ENCODE peak calls at places on chromosomes 2 and 18, in nine cellular contexts. One of them, this sample, is unnamed.

GRCh38 chr18:34771958-34772357 is 61.9 kb downstream of the DTNA start:
- DNase-seq in cardiac septum: no peak
- DNase-seq in OCI-LY7: no peak
- DNase-seq in NCI-H1105: no peak
- DNase-seq in stimulated activated CD4-positive, alpha-beta T cell treated with anti-CD3 and anti-CD28 coated beads, Interleukin-2, amount 100 ng/mL, for 48 hours: no peak
- DNase-seq in NCI-H2171 treated with DMSO at 0.1 percent for 48 hours: no peak
- DNase-seq in renal cortical epithelial cell: no peak
- DNase-seq in stimulated activated naive CD8-positive, alpha-beta T cell treated with anti-CD3 and anti-CD28 coated beads, Interleukin-15, Interleukin-2, amounts not matched to agents 100 U/mL and 50 U/mL, for 24 hours: no peak
- DNase-seq in uterus: no peak
- DNase-seq in this sample: no peak

GRCh38 chr18:79724299-79725080 is 44.9 kb downstream of the CTDP1 start:
- DNase-seq in cardiac septum: no peak
- DNase-seq in OCI-LY7: no peak
- DNase-seq in NCI-H1105: no peak
- DNase-seq in stimulated activated CD4-positive, alpha-beta T cell treated with anti-CD3 and anti-CD28 coated beads, Interleukin-2, amount 100 ng/mL, for 48 hours: no peak
- DNase-seq in NCI-H2171 treated with DMSO at 0.1 percent for 48 hours: no peak
- DNase-seq in renal cortical epithelial cell: no peak
- DNase-seq in stimulated activated naive CD8-positive, alpha-beta T cell treated with anti-CD3 and anti-CD28 coated beads, Interleukin-15, Interleukin-2, amounts not matched to agents 100 U/mL and 50 U/mL, for 24 hours: no peak
- DNase-seq in uterus: no peak
- DNase-seq in this sample: no peak

GRCh38 chr2:180707175-180707866 is 273.1 kb upstream of the UBE2E3 start:
- DNase-seq in cardiac septum: no peak
- DNase-seq in OCI-LY7: no peak
- DNase-seq in NCI-H1105: no peak
- DNase-seq in stimulated activated CD4-positive, alpha-beta T cell treated with anti-CD3 and anti-CD28 coated beads, Interleukin-2, amount 100 ng/mL, for 48 hours: no peak
- DNase-seq in NCI-H2171 treated with DMSO at 0.1 percent for 48 hours: no peak
- DNase-seq in renal cortical epithelial cell: no peak
- DNase-seq in stimulated activated naive CD8-positive, alpha-beta T cell treated with anti-CD3 and anti-CD28 coated beads, Interleukin-15, Interleukin-2, amounts not matched to agents 100 U/mL and 50 U/mL, for 24 hours: no peak
- DNase-seq in uterus: no peak
- DNase-seq in this sample: no peak

GRCh38 chr18:48453330-48454063 is 44.3 kb upstream of the ZBTB7C start:
- DNase-seq in cardiac septum: no peak
- DNase-seq in OCI-LY7: no peak
- DNase-seq in NCI-H1105: no peak
- DNase-seq in stimulated activated CD4-positive, alpha-beta T cell treated with anti-CD3 and anti-CD28 coated beads, Interleukin-2, amount 100 ng/mL, for 48 hours: no peak
- DNase-seq in NCI-H2171 treated with DMSO at 0.1 percent for 48 hours: no peak
- DNase-seq in renal cortical epithelial cell: peak
- DNase-seq in stimulated activated naive CD8-positive, alpha-beta T cell treated with anti-CD3 and anti-CD28 coated beads, Interleukin-15, Interleukin-2, amounts not matched to agents 100 U/mL and 50 U/mL, for 24 hours: no peak
- DNase-seq in uterus: no peak
- DNase-seq in this sample: no peak

GRCh38 chr18:74316257-74317180 is 880 bp downstream of the C18orf63 start:
- DNase-seq in cardiac septum: no peak
- DNase-seq in OCI-LY7: no peak
- DNase-seq in NCI-H1105: no peak
- DNase-seq in stimulated activated CD4-positive, alpha-beta T cell treated with anti-CD3 and anti-CD28 coated beads, Interleukin-2, amount 100 ng/mL, for 48 hours: no peak
- DNase-seq in NCI-H2171 treated with DMSO at 0.1 percent for 48 hours: no peak
- DNase-seq in renal cortical epithelial cell: peak
- DNase-seq in stimulated activated naive CD8-positive, alpha-beta T cell treated with anti-CD3 and anti-CD28 coated beads, Interleukin-15, Interleukin-2, amounts not matched to agents 100 U/mL and 50 U/mL, for 24 hours: no peak
- DNase-seq in uterus: no peak
- DNase-seq in this sample: no peak

GRCh38 chr18:41490861-41491260 is 464.2 kb upstream of the PIK3C3 start:
- DNase-seq in cardiac septum: no peak
- DNase-seq in OCI-LY7: no peak
- DNase-seq in NCI-H1105: no peak
- DNase-seq in stimulated activated CD4-positive, alpha-beta T cell treated with anti-CD3 and anti-CD28 coated beads, Interleukin-2, amount 100 ng/mL, for 48 hours: no peak
- DNase-seq in NCI-H2171 treated with DMSO at 0.1 percent for 48 hours: no peak
- DNase-seq in renal cortical epithelial cell: no peak
- DNase-seq in stimulated activated naive CD8-positive, alpha-beta T cell treated with anti-CD3 and anti-CD28 coated beads, Interleukin-15, Interleukin-2, amounts not matched to agents 100 U/mL and 50 U/mL, for 24 hours: no peak
- DNase-seq in uterus: no peak
- DNase-seq in this sample: no peak

GRCh38 chr2:118849226-118850170 is 2.0 kb upstream of the EN1 start:
- DNase-seq in cardiac septum: no peak
- DNase-seq in OCI-LY7: no peak
- DNase-seq in NCI-H1105: no peak
- DNase-seq in stimulated activated CD4-positive, alpha-beta T cell treated with anti-CD3 and anti-CD28 coated beads, Interleukin-2, amount 100 ng/mL, for 48 hours: no peak
- DNase-seq in NCI-H2171 treated with DMSO at 0.1 percent for 48 hours: no peak
- DNase-seq in renal cortical epithelial cell: no peak
- DNase-seq in stimulated activated naive CD8-positive, alpha-beta T cell treated with anti-CD3 and anti-CD28 coated beads, Interleukin-15, Interleukin-2, amounts not matched to agents 100 U/mL and 50 U/mL, for 24 hours: no peak
- DNase-seq in uterus: no peak
- DNase-seq in this sample: no peak

GRCh38 chr18:72456802-72457201 is 87.3 kb downstream of the CBLN2 start:
- DNase-seq in cardiac septum: no peak
- DNase-seq in OCI-LY7: no peak
- DNase-seq in NCI-H1105: no peak
- DNase-seq in stimulated activated CD4-positive, alpha-beta T cell treated with anti-CD3 and anti-CD28 coated beads, Interleukin-2, amount 100 ng/mL, for 48 hours: no peak
- DNase-seq in NCI-H2171 treated with DMSO at 0.1 percent for 48 hours: no peak
- DNase-seq in renal cortical epithelial cell: peak
- DNase-seq in stimulated activated naive CD8-positive, alpha-beta T cell treated with anti-CD3 and anti-CD28 coated beads, Interleukin-15, Interleukin-2, amounts not matched to agents 100 U/mL and 50 U/mL, for 24 hours: no peak
- DNase-seq in uterus: no peak
- DNase-seq in this sample: no peak

GRCh38 chr2:216591480-216591879 is 41.7 kb upstream of the IGFBP2 start:
- DNase-seq in cardiac septum: peak
- DNase-seq in OCI-LY7: no peak
- DNase-seq in NCI-H1105: no peak
- DNase-seq in stimulated activated CD4-positive, alpha-beta T cell treated with anti-CD3 and anti-CD28 coated beads, Interleukin-2, amount 100 ng/mL, for 48 hours: no peak
- DNase-seq in NCI-H2171 treated with DMSO at 0.1 percent for 48 hours: no peak
- DNase-seq in renal cortical epithelial cell: no peak
- DNase-seq in stimulated activated naive CD8-positive, alpha-beta T cell treated with anti-CD3 and anti-CD28 coated beads, Interleukin-15, Interleukin-2, amounts not matched to agents 100 U/mL and 50 U/mL, for 24 hours: no peak
- DNase-seq in uterus: no peak
- DNase-seq in this sample: no peak

GRCh38 chr18:46677609-46678470 is 20.8 kb upstream of the LOXHD1 start:
- DNase-seq in cardiac septum: no peak
- DNase-seq in OCI-LY7: no peak
- DNase-seq in NCI-H1105: no peak
- DNase-seq in stimulated activated CD4-positive, alpha-beta T cell treated with anti-CD3 and anti-CD28 coated beads, Interleukin-2, amount 100 ng/mL, for 48 hours: no peak
- DNase-seq in NCI-H2171 treated with DMSO at 0.1 percent for 48 hours: no peak
- DNase-seq in renal cortical epithelial cell: peak
- DNase-seq in stimulated activated naive CD8-positive, alpha-beta T cell treated with anti-CD3 and anti-CD28 coated beads, Interleukin-15, Interleukin-2, amounts not matched to agents 100 U/mL and 50 U/mL, for 24 hours: no peak
- DNase-seq in uterus: no peak
- DNase-seq in this sample: no peak

GRCh38 chr18:12053312-12053711 is 40.3 kb upstream of the ANKRD62 start:
- DNase-seq in cardiac septum: no peak
- DNase-seq in OCI-LY7: peak
- DNase-seq in NCI-H1105: no peak
- DNase-seq in stimulated activated CD4-positive, alpha-beta T cell treated with anti-CD3 and anti-CD28 coated beads, Interleukin-2, amount 100 ng/mL, for 48 hours: no peak
- DNase-seq in NCI-H2171 treated with DMSO at 0.1 percent for 48 hours: no peak
- DNase-seq in renal cortical epithelial cell: no peak
- DNase-seq in stimulated activated naive CD8-positive, alpha-beta T cell treated with anti-CD3 and anti-CD28 coated beads, Interleukin-15, Interleukin-2, amounts not matched to agents 100 U/mL and 50 U/mL, for 24 hours: no peak
- DNase-seq in uterus: no peak
- DNase-seq in this sample: no peak

GRCh38 chr2:132632000-132632649 is 37.9 kb downstream of the LYPD1 start:
- DNase-seq in cardiac septum: no peak
- DNase-seq in OCI-LY7: no peak
- DNase-seq in NCI-H1105: no peak
- DNase-seq in stimulated activated CD4-positive, alpha-beta T cell treated with anti-CD3 and anti-CD28 coated beads, Interleukin-2, amount 100 ng/mL, for 48 hours: no peak
- DNase-seq in NCI-H2171 treated with DMSO at 0.1 percent for 48 hours: no peak
- DNase-seq in renal cortical epithelial cell: peak
- DNase-seq in stimulated activated naive CD8-positive, alpha-beta T cell treated with anti-CD3 and anti-CD28 coated beads, Interleukin-15, Interleukin-2, amounts not matched to agents 100 U/mL and 50 U/mL, for 24 hours: no peak
- DNase-seq in uterus: no peak
- DNase-seq in this sample: no peak

GRCh38 chr2:152950125-152950524 is 231.7 kb downstream of the ARL6IP6 start:
- DNase-seq in cardiac septum: no peak
- DNase-seq in OCI-LY7: no peak
- DNase-seq in NCI-H1105: no peak
- DNase-seq in stimulated activated CD4-positive, alpha-beta T cell treated with anti-CD3 and anti-CD28 coated beads, Interleukin-2, amount 100 ng/mL, for 48 hours: no peak
- DNase-seq in NCI-H2171 treated with DMSO at 0.1 percent for 48 hours: no peak
- DNase-seq in renal cortical epithelial cell: peak
- DNase-seq in stimulated activated naive CD8-positive, alpha-beta T cell treated with anti-CD3 and anti-CD28 coated beads, Interleukin-15, Interleukin-2, amounts not matched to agents 100 U/mL and 50 U/mL, for 24 hours: no peak
- DNase-seq in uterus: no peak
- DNase-seq in this sample: no peak

GRCh38 chr2:184562532-184562931 is 35.8 kb upstream of the ZNF804A start:
- DNase-seq in cardiac septum: no peak
- DNase-seq in OCI-LY7: no peak
- DNase-seq in NCI-H1105: no peak
- DNase-seq in stimulated activated CD4-positive, alpha-beta T cell treated with anti-CD3 and anti-CD28 coated beads, Interleukin-2, amount 100 ng/mL, for 48 hours: no peak
- DNase-seq in NCI-H2171 treated with DMSO at 0.1 percent for 48 hours: no peak
- DNase-seq in renal cortical epithelial cell: peak
- DNase-seq in stimulated activated naive CD8-positive, alpha-beta T cell treated with anti-CD3 and anti-CD28 coated beads, Interleukin-15, Interleukin-2, amounts not matched to agents 100 U/mL and 50 U/mL, for 24 hours: no peak
- DNase-seq in uterus: no peak
- DNase-seq in this sample: no peak

GRCh38 chr2:26526589-26526988 is 48.7 kb upstream of the OTOF start:
- DNase-seq in cardiac septum: no peak
- DNase-seq in OCI-LY7: no peak
- DNase-seq in NCI-H1105: no peak
- DNase-seq in stimulated activated CD4-positive, alpha-beta T cell treated with anti-CD3 and anti-CD28 coated beads, Interleukin-2, amount 100 ng/mL, for 48 hours: no peak
- DNase-seq in NCI-H2171 treated with DMSO at 0.1 percent for 48 hours: no peak
- DNase-seq in renal cortical epithelial cell: peak
- DNase-seq in stimulated activated naive CD8-positive, alpha-beta T cell treated with anti-CD3 and anti-CD28 coated beads, Interleukin-15, Interleukin-2, amounts not matched to agents 100 U/mL and 50 U/mL, for 24 hours: no peak
- DNase-seq in uterus: no peak
- DNase-seq in this sample: no peak

GRCh38 chr2:151339168-151339567 is 18.2 kb upstream of the TNFAIP6 start:
- DNase-seq in cardiac septum: no peak
- DNase-seq in OCI-LY7: no peak
- DNase-seq in NCI-H1105: no peak
- DNase-seq in stimulated activated CD4-positive, alpha-beta T cell treated with anti-CD3 and anti-CD28 coated beads, Interleukin-2, amount 100 ng/mL, for 48 hours: no peak
- DNase-seq in NCI-H2171 treated with DMSO at 0.1 percent for 48 hours: peak
- DNase-seq in renal cortical epithelial cell: no peak
- DNase-seq in stimulated activated naive CD8-positive, alpha-beta T cell treated with anti-CD3 and anti-CD28 coated beads, Interleukin-15, Interleukin-2, amounts not matched to agents 100 U/mL and 50 U/mL, for 24 hours: no peak
- DNase-seq in uterus: no peak
- DNase-seq in this sample: no peak

GRCh38 chr18:33277431-33277830 is 163.1 kb downstream of the CCDC178 start:
- DNase-seq in cardiac septum: no peak
- DNase-seq in OCI-LY7: no peak
- DNase-seq in NCI-H1105: no peak
- DNase-seq in stimulated activated CD4-positive, alpha-beta T cell treated with anti-CD3 and anti-CD28 coated beads, Interleukin-2, amount 100 ng/mL, for 48 hours: no peak
- DNase-seq in NCI-H2171 treated with DMSO at 0.1 percent for 48 hours: no peak
- DNase-seq in renal cortical epithelial cell: no peak
- DNase-seq in stimulated activated naive CD8-positive, alpha-beta T cell treated with anti-CD3 and anti-CD28 coated beads, Interleukin-15, Interleukin-2, amounts not matched to agents 100 U/mL and 50 U/mL, for 24 hours: no peak
- DNase-seq in uterus: no peak
- DNase-seq in this sample: no peak

GRCh38 chr2:120820263-120820884 is 84.7 kb downstream of the GLI2 start:
- DNase-seq in cardiac septum: no peak
- DNase-seq in OCI-LY7: no peak
- DNase-seq in NCI-H1105: no peak
- DNase-seq in stimulated activated CD4-positive, alpha-beta T cell treated with anti-CD3 and anti-CD28 coated beads, Interleukin-2, amount 100 ng/mL, for 48 hours: no peak
- DNase-seq in NCI-H2171 treated with DMSO at 0.1 percent for 48 hours: peak
- DNase-seq in renal cortical epithelial cell: no peak
- DNase-seq in stimulated activated naive CD8-positive, alpha-beta T cell treated with anti-CD3 and anti-CD28 coated beads, Interleukin-15, Interleukin-2, amounts not matched to agents 100 U/mL and 50 U/mL, for 24 hours: no peak
- DNase-seq in uterus: peak
- DNase-seq in this sample: no peak

GRCh38 chr18:9348766-9349165 is 14.2 kb downstream of the TWSG1 start:
- DNase-seq in cardiac septum: no peak
- DNase-seq in OCI-LY7: no peak
- DNase-seq in NCI-H1105: no peak
- DNase-seq in stimulated activated CD4-positive, alpha-beta T cell treated with anti-CD3 and anti-CD28 coated beads, Interleukin-2, amount 100 ng/mL, for 48 hours: no peak
- DNase-seq in NCI-H2171 treated with DMSO at 0.1 percent for 48 hours: no peak
- DNase-seq in renal cortical epithelial cell: no peak
- DNase-seq in stimulated activated naive CD8-positive, alpha-beta T cell treated with anti-CD3 and anti-CD28 coated beads, Interleukin-15, Interleukin-2, amounts not matched to agents 100 U/mL and 50 U/mL, for 24 hours: no peak
- DNase-seq in uterus: no peak
- DNase-seq in this sample: no peak

GRCh38 chr2:151049746-151050145 is 211.9 kb downstream of the RBM43 start:
- DNase-seq in cardiac septum: no peak
- DNase-seq in OCI-LY7: no peak
- DNase-seq in NCI-H1105: no peak
- DNase-seq in stimulated activated CD4-positive, alpha-beta T cell treated with anti-CD3 and anti-CD28 coated beads, Interleukin-2, amount 100 ng/mL, for 48 hours: no peak
- DNase-seq in NCI-H2171 treated with DMSO at 0.1 percent for 48 hours: no peak
- DNase-seq in renal cortical epithelial cell: peak
- DNase-seq in stimulated activated naive CD8-positive, alpha-beta T cell treated with anti-CD3 and anti-CD28 coated beads, Interleukin-15, Interleukin-2, amounts not matched to agents 100 U/mL and 50 U/mL, for 24 hours: no peak
- DNase-seq in uterus: no peak
- DNase-seq in this sample: no peak

GRCh38 chr2:234024304-234024703 is 26.2 kb upstream of the SPP2 start:
- DNase-seq in cardiac septum: no peak
- DNase-seq in OCI-LY7: no peak
- DNase-seq in NCI-H1105: no peak
- DNase-seq in stimulated activated CD4-positive, alpha-beta T cell treated with anti-CD3 and anti-CD28 coated beads, Interleukin-2, amount 100 ng/mL, for 48 hours: no peak
- DNase-seq in NCI-H2171 treated with DMSO at 0.1 percent for 48 hours: no peak
- DNase-seq in renal cortical epithelial cell: no peak
- DNase-seq in stimulated activated naive CD8-positive, alpha-beta T cell treated with anti-CD3 and anti-CD28 coated beads, Interleukin-15, Interleukin-2, amounts not matched to agents 100 U/mL and 50 U/mL, for 24 hours: no peak
- DNase-seq in uterus: no peak
- DNase-seq in this sample: no peak

GRCh38 chr2:131113566-131114227 is 8.6 kb downstream of the PLEKHB2 start:
- DNase-seq in cardiac septum: no peak
- DNase-seq in OCI-LY7: no peak
- DNase-seq in NCI-H1105: no peak
- DNase-seq in stimulated activated CD4-positive, alpha-beta T cell treated with anti-CD3 and anti-CD28 coated beads, Interleukin-2, amount 100 ng/mL, for 48 hours: no peak
- DNase-seq in NCI-H2171 treated with DMSO at 0.1 percent for 48 hours: no peak
- DNase-seq in renal cortical epithelial cell: no peak
- DNase-seq in stimulated activated naive CD8-positive, alpha-beta T cell treated with anti-CD3 and anti-CD28 coated beads, Interleukin-15, Interleukin-2, amounts not matched to agents 100 U/mL and 50 U/mL, for 24 hours: no peak
- DNase-seq in uterus: no peak
- DNase-seq in this sample: no peak

GRCh38 chr2:175571078-175571653 is 389.7 kb upstream of the ATP5MC3 start:
- DNase-seq in cardiac septum: no peak
- DNase-seq in OCI-LY7: no peak
- DNase-seq in NCI-H1105: no peak
- DNase-seq in stimulated activated CD4-positive, alpha-beta T cell treated with anti-CD3 and anti-CD28 coated beads, Interleukin-2, amount 100 ng/mL, for 48 hours: no peak
- DNase-seq in NCI-H2171 treated with DMSO at 0.1 percent for 48 hours: no peak
- DNase-seq in renal cortical epithelial cell: no peak
- DNase-seq in stimulated activated naive CD8-positive, alpha-beta T cell treated with anti-CD3 and anti-CD28 coated beads, Interleukin-15, Interleukin-2, amounts not matched to agents 100 U/mL and 50 U/mL, for 24 hours: no peak
- DNase-seq in uterus: no peak
- DNase-seq in this sample: no peak

GRCh38 chr2:37985333-37985732 is 60.2 kb downstream of the RMDN2 start:
- DNase-seq in cardiac septum: no peak
- DNase-seq in OCI-LY7: no peak
- DNase-seq in NCI-H1105: no peak
- DNase-seq in stimulated activated CD4-positive, alpha-beta T cell treated with anti-CD3 and anti-CD28 coated beads, Interleukin-2, amount 100 ng/mL, for 48 hours: no peak
- DNase-seq in NCI-H2171 treated with DMSO at 0.1 percent for 48 hours: no peak
- DNase-seq in renal cortical epithelial cell: peak
- DNase-seq in stimulated activated naive CD8-positive, alpha-beta T cell treated with anti-CD3 and anti-CD28 coated beads, Interleukin-15, Interleukin-2, amounts not matched to agents 100 U/mL and 50 U/mL, for 24 hours: no peak
- DNase-seq in uterus: no peak
- DNase-seq in this sample: no peak

GRCh38 chr2:207254526-207255464 is 89.0 kb upstream of the KLF7 start:
- DNase-seq in cardiac septum: no peak
- DNase-seq in OCI-LY7: no peak
- DNase-seq in NCI-H1105: no peak
- DNase-seq in stimulated activated CD4-positive, alpha-beta T cell treated with anti-CD3 and anti-CD28 coated beads, Interleukin-2, amount 100 ng/mL, for 48 hours: no peak
- DNase-seq in NCI-H2171 treated with DMSO at 0.1 percent for 48 hours: no peak
- DNase-seq in renal cortical epithelial cell: no peak
- DNase-seq in stimulated activated naive CD8-positive, alpha-beta T cell treated with anti-CD3 and anti-CD28 coated beads, Interleukin-15, Interleukin-2, amounts not matched to agents 100 U/mL and 50 U/mL, for 24 hours: no peak
- DNase-seq in uterus: no peak
- DNase-seq in this sample: no peak

GRCh38 chr18:39435209-39435608 is 1869.6 kb upstream of the CELF4 start:
- DNase-seq in cardiac septum: no peak
- DNase-seq in OCI-LY7: no peak
- DNase-seq in NCI-H1105: no peak
- DNase-seq in stimulated activated CD4-positive, alpha-beta T cell treated with anti-CD3 and anti-CD28 coated beads, Interleukin-2, amount 100 ng/mL, for 48 hours: no peak
- DNase-seq in NCI-H2171 treated with DMSO at 0.1 percent for 48 hours: no peak
- DNase-seq in renal cortical epithelial cell: no peak
- DNase-seq in stimulated activated naive CD8-positive, alpha-beta T cell treated with anti-CD3 and anti-CD28 coated beads, Interleukin-15, Interleukin-2, amounts not matched to agents 100 U/mL and 50 U/mL, for 24 hours: no peak
- DNase-seq in uterus: no peak
- DNase-seq in this sample: no peak

GRCh38 chr2:121021685-121022084 is 263.3 kb downstream of the TFCP2L1 start:
- DNase-seq in cardiac septum: no peak
- DNase-seq in OCI-LY7: no peak
- DNase-seq in NCI-H1105: no peak
- DNase-seq in stimulated activated CD4-positive, alpha-beta T cell treated with anti-CD3 and anti-CD28 coated beads, Interleukin-2, amount 100 ng/mL, for 48 hours: no peak
- DNase-seq in NCI-H2171 treated with DMSO at 0.1 percent for 48 hours: no peak
- DNase-seq in renal cortical epithelial cell: no peak
- DNase-seq in stimulated activated naive CD8-positive, alpha-beta T cell treated with anti-CD3 and anti-CD28 coated beads, Interleukin-15, Interleukin-2, amounts not matched to agents 100 U/mL and 50 U/mL, for 24 hours: no peak
- DNase-seq in uterus: no peak
- DNase-seq in this sample: no peak

GRCh38 chr2:42618972-42619371 is 50.5 kb downstream of the MTA3 start:
- DNase-seq in cardiac septum: no peak
- DNase-seq in OCI-LY7: no peak
- DNase-seq in NCI-H1105: no peak
- DNase-seq in stimulated activated CD4-positive, alpha-beta T cell treated with anti-CD3 and anti-CD28 coated beads, Interleukin-2, amount 100 ng/mL, for 48 hours: no peak
- DNase-seq in NCI-H2171 treated with DMSO at 0.1 percent for 48 hours: no peak
- DNase-seq in renal cortical epithelial cell: peak
- DNase-seq in stimulated activated naive CD8-positive, alpha-beta T cell treated with anti-CD3 and anti-CD28 coated beads, Interleukin-15, Interleukin-2, amounts not matched to agents 100 U/mL and 50 U/mL, for 24 hours: no peak
- DNase-seq in uterus: no peak
- DNase-seq in this sample: no peak

GRCh38 chr2:197075754-197076337 is 149.3 kb upstream of the PGAP1 start:
- DNase-seq in cardiac septum: no peak
- DNase-seq in OCI-LY7: peak
- DNase-seq in NCI-H1105: no peak
- DNase-seq in stimulated activated CD4-positive, alpha-beta T cell treated with anti-CD3 and anti-CD28 coated beads, Interleukin-2, amount 100 ng/mL, for 48 hours: peak
- DNase-seq in NCI-H2171 treated with DMSO at 0.1 percent for 48 hours: no peak
- DNase-seq in renal cortical epithelial cell: no peak
- DNase-seq in stimulated activated naive CD8-positive, alpha-beta T cell treated with anti-CD3 and anti-CD28 coated beads, Interleukin-15, Interleukin-2, amounts not matched to agents 100 U/mL and 50 U/mL, for 24 hours: no peak
- DNase-seq in uterus: no peak
- DNase-seq in this sample: no peak